ENCODE peak calls at places on chromosomes 11 and 22, in seven cellular contexts. One of them, this sample, is unnamed.

GRCh38 chr22:26669060-26669481 is 11.7 kb downstream of the MIAT start:
- DNase-seq in coronary artery: no peak
- DNase-seq in kidney: no peak
- DNase-seq in stomach: no peak
- DNase-seq in IMR-90: peak
- DNase-seq in AG04450: no peak
- DNase-seq in PC-3: peak
- DNase-seq in this sample: peak

GRCh38 chr11:68297812-68298658 is 14.4 kb upstream of the LRP5 start:
- DNase-seq in stomach: peak
- DNase-seq in IMR-90: peak
- DNase-seq in kidney: peak
- DNase-seq in coronary artery: no peak
- DNase-seq in PC-3: peak
- DNase-seq in AG04450: peak
- DNase-seq in this sample: peak

GRCh38 chr11:32088117-32088941 is 2.5 kb upstream of the RCN1 start:
- DNase-seq in AG04450: peak
- DNase-seq in stomach: peak
- DNase-seq in IMR-90: peak
- DNase-seq in coronary artery: peak
- DNase-seq in PC-3: peak
- DNase-seq in kidney: peak
- DNase-seq in this sample: peak

GRCh38 chr11:32353884-32354283 is 81.5 kb downstream of the WT1 start:
- DNase-seq in AG04450: no peak
- DNase-seq in stomach: no peak
- DNase-seq in PC-3: no peak
- DNase-seq in coronary artery: no peak
- DNase-seq in IMR-90: no peak
- DNase-seq in kidney: no peak
- DNase-seq in this sample: no peak

GRCh38 chr11:67304511-67305113 is 1.3 kb downstream of the SSH3 start:
- DNase-seq in IMR-90: no peak
- DNase-seq in coronary artery: peak
- DNase-seq in kidney: no peak
- DNase-seq in AG04450: no peak
- DNase-seq in PC-3: no peak
- DNase-seq in stomach: no peak
- DNase-seq in this sample: no peak

GRCh38 chr11:3213659-3214419 is 4.8 kb downstream of the MRGPRG start:
- DNase-seq in kidney: peak
- DNase-seq in AG04450: no peak
- DNase-seq in coronary artery: no peak
- DNase-seq in stomach: no peak
- DNase-seq in IMR-90: no peak
- DNase-seq in PC-3: no peak
- DNase-seq in this sample: no peak

GRCh38 chr11:126282361-126282741 is 542 bp upstream of the TIRAP start:
- DNase-seq in stomach: peak
- DNase-seq in coronary artery: no peak
- DNase-seq in PC-3: peak
- DNase-seq in kidney: no peak
- DNase-seq in IMR-90: peak
- DNase-seq in AG04450: no peak
- DNase-seq in this sample: no peak

GRCh38 chr22:31933816-31934482 is 10.4 kb upstream of the YWHAH start:
- DNase-seq in kidney: peak
- DNase-seq in IMR-90: no peak
- DNase-seq in stomach: no peak
- DNase-seq in PC-3: no peak
- DNase-seq in coronary artery: no peak
- DNase-seq in AG04450: no peak
- DNase-seq in this sample: no peak

GRCh38 chr11:71086687-71087258 is 165.6 kb downstream of the SHANK2 start:
- DNase-seq in coronary artery: no peak
- DNase-seq in stomach: no peak
- DNase-seq in kidney: peak
- DNase-seq in AG04450: no peak
- DNase-seq in PC-3: peak
- DNase-seq in IMR-90: peak
- DNase-seq in this sample: no peak

GRCh38 chr11:14773755-14774154 is 118.3 kb downstream of the CYP2R1 start:
- DNase-seq in AG04450: no peak
- DNase-seq in coronary artery: no peak
- DNase-seq in stomach: no peak
- DNase-seq in IMR-90: peak
- DNase-seq in PC-3: no peak
- DNase-seq in kidney: no peak
- DNase-seq in this sample: no peak

GRCh38 chr22:19524170-19525115 is at the start of gene CLDN5:
- DNase-seq in AG04450: no peak
- DNase-seq in stomach: no peak
- DNase-seq in IMR-90: no peak
- DNase-seq in coronary artery: no peak
- DNase-seq in kidney: no peak
- DNase-seq in PC-3: no peak
- DNase-seq in this sample: no peak

GRCh38 chr11:33507356-33507755 is 193.3 kb downstream of the C11orf91 start:
- DNase-seq in coronary artery: no peak
- DNase-seq in PC-3: peak
- DNase-seq in stomach: no peak
- DNase-seq in AG04450: no peak
- DNase-seq in kidney: no peak
- DNase-seq in IMR-90: no peak
- DNase-seq in this sample: no peak

GRCh38 chr11:74579577-74580270 is 12.7 kb upstream of the POLD3 start:
- DNase-seq in stomach: no peak
- DNase-seq in IMR-90: no peak
- DNase-seq in kidney: no peak
- DNase-seq in PC-3: no peak
- DNase-seq in coronary artery: no peak
- DNase-seq in AG04450: no peak
- DNase-seq in this sample: no peak

GRCh38 chr11:128908391-128909246 is 17.5 kb downstream of the KCNJ5 start:
- DNase-seq in coronary artery: no peak
- DNase-seq in kidney: peak
- DNase-seq in IMR-90: peak
- DNase-seq in AG04450: peak
- DNase-seq in PC-3: peak
- DNase-seq in stomach: peak
- DNase-seq in this sample: peak

GRCh38 chr11:26335903-26336302 is 4.0 kb downstream of the ANO3 start:
- DNase-seq in PC-3: no peak
- DNase-seq in coronary artery: no peak
- DNase-seq in IMR-90: no peak
- DNase-seq in AG04450: no peak
- DNase-seq in stomach: no peak
- DNase-seq in kidney: no peak
- DNase-seq in this sample: no peak

GRCh38 chr11:44030276-44030932 is 17.4 kb upstream of the ACCSL start:
- DNase-seq in IMR-90: peak
- DNase-seq in stomach: no peak
- DNase-seq in coronary artery: peak
- DNase-seq in kidney: no peak
- DNase-seq in PC-3: no peak
- DNase-seq in AG04450: no peak
- DNase-seq in this sample: no peak

GRCh38 chr11:121533556-121534050 is 80.8 kb upstream of the SORL1-AS1 start:
- DNase-seq in IMR-90: no peak
- DNase-seq in stomach: no peak
- DNase-seq in AG04450: no peak
- DNase-seq in kidney: no peak
- DNase-seq in PC-3: no peak
- DNase-seq in coronary artery: no peak
- DNase-seq in this sample: no peak

GRCh38 chr11:2778630-2779498 is 79.1 kb upstream of the KCNQ1OT1 start:
- DNase-seq in IMR-90: peak
- DNase-seq in AG04450: peak
- DNase-seq in kidney: peak
- DNase-seq in coronary artery: peak
- DNase-seq in stomach: peak
- DNase-seq in PC-3: peak
- DNase-seq in this sample: no peak

GRCh38 chr11:12330491-12331231 is 46.7 kb upstream of the PARVA start:
- DNase-seq in PC-3: no peak
- DNase-seq in AG04450: no peak
- DNase-seq in stomach: no peak
- DNase-seq in IMR-90: peak
- DNase-seq in kidney: no peak
- DNase-seq in coronary artery: no peak
- DNase-seq in this sample: no peak

GRCh38 chr11:104476898-104477297 is 313.0 kb upstream of the PDGFD start:
- DNase-seq in stomach: no peak
- DNase-seq in coronary artery: no peak
- DNase-seq in IMR-90: no peak
- DNase-seq in kidney: no peak
- DNase-seq in PC-3: no peak
- DNase-seq in AG04450: no peak
- DNase-seq in this sample: no peak

GRCh38 chr22:25488244-25489020 is 76.0 kb upstream of the GRK3 start:
- DNase-seq in IMR-90: peak
- DNase-seq in kidney: peak
- DNase-seq in coronary artery: no peak
- DNase-seq in PC-3: peak
- DNase-seq in AG04450: no peak
- DNase-seq in stomach: peak
- DNase-seq in this sample: no peak

GRCh38 chr11:34567733-34568132 is 53.2 kb upstream of the EHF start:
- DNase-seq in PC-3: no peak
- DNase-seq in stomach: no peak
- DNase-seq in IMR-90: no peak
- DNase-seq in kidney: no peak
- DNase-seq in AG04450: no peak
- DNase-seq in coronary artery: no peak
- DNase-seq in this sample: no peak

GRCh38 chr11:126303623-126304456 is at the start of gene DCPS:
- DNase-seq in kidney: peak
- DNase-seq in IMR-90: peak
- DNase-seq in PC-3: peak
- DNase-seq in coronary artery: peak
- DNase-seq in stomach: peak
- DNase-seq in AG04450: peak
- DNase-seq in this sample: peak

GRCh38 chr22:42880815-42881214 is 23.7 kb upstream of the ARFGAP3 start:
- DNase-seq in AG04450: no peak
- DNase-seq in kidney: no peak
- DNase-seq in coronary artery: no peak
- DNase-seq in PC-3: no peak
- DNase-seq in stomach: no peak
- DNase-seq in IMR-90: no peak
- DNase-seq in this sample: no peak
- TF ChIP-seq CTCF in AG04450: peak
- TF ChIP-seq CTCF in kidney: no peak
- TF ChIP-seq CTCF in coronary artery: no peak
- TF ChIP-seq CTCF in PC-3: peak
- TF ChIP-seq CTCF in stomach: no peak
- TF ChIP-seq CTCF in IMR-90: no peak
- TF ChIP-seq CTCF in this sample: peak

DNA sequence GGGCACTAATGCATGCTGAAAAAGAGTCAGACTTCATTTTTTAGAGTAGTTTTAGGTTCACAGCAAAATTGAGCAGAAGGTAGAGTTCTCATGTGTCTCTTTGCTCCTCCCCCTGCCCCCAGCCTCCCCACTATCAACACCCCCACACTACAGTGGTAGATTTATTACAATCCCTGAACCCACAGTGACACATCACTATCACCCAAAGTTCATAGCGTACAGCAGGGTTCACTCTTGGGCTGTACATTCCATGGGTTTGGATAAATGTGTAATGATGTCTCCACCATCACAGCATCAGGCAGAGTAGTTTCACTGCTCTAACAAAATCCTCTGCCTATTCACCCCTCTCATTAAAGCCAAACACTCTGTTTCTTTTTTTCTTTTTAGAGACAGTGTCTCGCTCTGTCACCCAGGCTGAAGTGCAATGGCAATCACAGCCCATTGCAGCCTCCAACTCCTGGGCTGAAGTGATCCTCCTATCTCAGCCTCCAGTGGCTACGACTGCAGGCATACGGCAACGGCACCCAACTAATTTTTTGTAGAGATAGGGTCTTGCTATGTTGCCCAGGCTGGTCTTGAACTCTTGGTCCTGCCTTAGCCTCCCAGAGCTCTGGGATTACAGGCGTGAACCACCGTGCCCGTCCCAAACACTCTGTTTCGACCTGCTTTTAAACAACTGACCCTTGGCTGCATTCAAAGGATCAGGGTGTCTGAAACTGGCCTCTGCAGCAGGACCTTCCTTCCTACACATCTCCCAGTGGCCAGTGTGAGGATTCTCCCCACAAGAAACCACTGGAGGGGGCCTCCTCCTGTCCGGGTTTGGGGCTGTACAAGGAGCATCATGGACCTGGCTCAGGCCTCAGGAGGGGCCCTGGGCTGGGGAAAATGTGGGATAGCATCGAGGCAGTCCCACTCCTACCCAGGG is 4.2 kb downstream of the BEST1 start:
- DNase-seq in stomach: no peak
- DNase-seq in IMR-90: no peak
- DNase-seq in kidney: no peak
- DNase-seq in AG04450: no peak
- DNase-seq in PC-3: no peak
- DNase-seq in coronary artery: no peak
- DNase-seq in this sample: no peak
- H3K4me3 ChIP-seq in stomach: peak
- H3K4me3 ChIP-seq in IMR-90: no peak
- H3K4me3 ChIP-seq in kidney: peak
- H3K4me3 ChIP-seq in AG04450: peak
- H3K4me3 ChIP-seq in PC-3: no peak
- H3K4me3 ChIP-seq in coronary artery: peak
- H3K4me3 ChIP-seq in this sample: no peak

DNA sequence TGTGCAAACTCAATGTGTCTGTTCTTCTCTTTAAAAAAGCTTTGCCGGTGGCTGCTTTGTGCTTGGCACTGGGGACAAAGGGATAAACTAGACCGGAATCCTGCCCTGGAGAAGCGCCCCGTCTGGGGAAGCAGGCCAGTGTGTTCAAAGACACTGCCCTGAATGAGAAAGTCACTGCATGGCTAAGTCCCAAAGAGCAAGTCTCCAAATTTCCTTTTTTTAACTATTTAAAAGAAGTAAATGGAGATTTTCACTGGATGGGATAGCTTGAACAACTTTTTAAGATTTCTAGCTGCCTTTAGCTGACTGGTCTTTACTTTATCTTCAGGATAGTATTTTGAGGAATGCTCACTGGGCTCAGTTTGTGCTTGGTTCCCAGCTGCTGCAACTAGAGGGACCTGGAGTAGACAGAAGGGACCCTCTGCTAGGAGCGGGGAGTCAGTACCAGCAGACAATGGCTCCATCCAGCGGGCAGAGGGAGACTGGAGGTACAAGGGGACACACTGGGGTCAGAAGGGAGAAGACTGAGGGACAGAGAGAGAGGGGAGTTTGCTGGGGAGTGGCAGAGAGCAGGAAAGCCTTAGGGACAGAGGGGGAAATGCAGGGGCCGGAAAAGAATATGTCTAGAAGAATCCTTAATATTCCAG is 22.2 kb upstream of the ACER3 start:
- DNase-seq in kidney: no peak
- DNase-seq in stomach: no peak
- DNase-seq in AG04450: no peak
- DNase-seq in PC-3: no peak
- DNase-seq in coronary artery: no peak
- DNase-seq in IMR-90: no peak
- DNase-seq in this sample: no peak
- TF ChIP-seq CTCF in kidney: peak
- TF ChIP-seq CTCF in stomach: no peak
- TF ChIP-seq CTCF in AG04450: peak
- TF ChIP-seq CTCF in PC-3: no peak
- TF ChIP-seq CTCF in coronary artery: no peak
- TF ChIP-seq CTCF in IMR-90: peak
- TF ChIP-seq CTCF in this sample: peak

GRCh38 chr11:17479284-17480214 is 2.9 kb upstream of the ABCC8 start:
- DNase-seq in stomach: peak
- DNase-seq in coronary artery: no peak
- DNase-seq in kidney: no peak
- DNase-seq in PC-3: peak
- DNase-seq in IMR-90: no peak
- DNase-seq in AG04450: no peak
- DNase-seq in this sample: no peak
- H3K4me3 ChIP-seq in stomach: no peak
- H3K4me3 ChIP-seq in coronary artery: no peak
- H3K4me3 ChIP-seq in kidney: no peak
- H3K4me3 ChIP-seq in PC-3: no peak
- H3K4me3 ChIP-seq in IMR-90: no peak
- H3K4me3 ChIP-seq in AG04450: no peak
- H3K4me3 ChIP-seq in this sample: no peak

This sample was measured in HFF-Myc.